ENCODE peak calls at places on chromosomes 16 and 17, in five cellular contexts. Y, K, L, T and P are unnamed samples.

GRCh38 chr17:12853921-12854320 is 64.6 kb downstream of the ARHGAP44 start:
- DNase-seq in T (no peak), Y (no peak), K (no peak), L (no peak), P (no peak)

GRCh38 chr17:81386141-81386645 is 9.1 kb upstream of the BAHCC1 start:
- DNase-seq in L (no peak), K (no peak), Y (no peak), T (no peak), P (no peak)

GRCh38 chr17:50421308-50422031 is 4.5 kb upstream of the ACSF2 start:
- DNase-seq in K (no peak), Y (no peak), L (no peak), T (no peak), P (no peak)

GRCh38 chr17:32126325-32126724 is 16.0 kb upstream of the RHOT1 start:
- DNase-seq in T (no peak), K (no peak), L (no peak), Y (no peak), P (no peak)

GRCh38 chr16:81517630-81518438 is 73.2 kb downstream of the CMIP start:
- DNase-seq in Y (no peak), L (no peak), T (no peak), K (no peak), P (no peak)

GRCh38 chr17:31294839-31295488 is 2.1 kb downstream of the OMG start:
- DNase-seq in Y (no peak), L (no peak), K (no peak), T (no peak), P (no peak)

GRCh38 chr17:57605734-57606105 is 139.4 kb downstream of the CCDC182 start:
- DNase-seq in K (no peak), T (no peak), Y (no peak), L (no peak), P (no peak)

GRCh38 chr16:78659216-78659615 is 559.8 kb downstream of the WWOX start:
- DNase-seq in Y (no peak), L (no peak), K (no peak), T (no peak), P (no peak)

GRCh38 chr17:5047446-5047845 is 12.2 kb upstream of the SLC52A1 start:
- DNase-seq in K (no peak), L (no peak), Y (no peak), T (no peak), P (no peak)

GRCh38 chr17:35432176-35433074 is at the start of gene SLFN12:
- DNase-seq in L (no peak), T (no peak), K (peak), Y (peak), P (no peak)

GRCh38 chr16:21568502-21569189 is 30.7 kb upstream of the METTL9 start:
- DNase-seq in L (no peak), Y (no peak), T (no peak), K (no peak), P (no peak)

GRCh38 chr16:57159447-57159846 is 26.4 kb downstream of the PSME3IP1 start:
- DNase-seq in T (peak), L (no peak), K (no peak), Y (no peak), P (no peak)

GRCh38 chr17:13702266-13702665 is 100.5 kb upstream of the HS3ST3A1 start:
- DNase-seq in K (no peak), T (no peak), Y (no peak), L (no peak), P (no peak)

GRCh38 chr17:72390675-72391501 is 270.1 kb downstream of the SOX9 start:
- DNase-seq in T (no peak), L (no peak), Y (no peak), K (no peak), P (no peak)

GRCh38 chr17:29789186-29790170 is 140.6 kb downstream of the SSH2 start:
- DNase-seq in T (no peak), L (no peak), K (no peak), Y (no peak), P (no peak)

GRCh38 chr17:29788045-29788444 is 142.0 kb downstream of the SSH2 start:
- DNase-seq in K (no peak), L (no peak), Y (no peak), T (no peak), P (no peak)

GRCh38 chr17:29793501-29793900 is 136.5 kb downstream of the SSH2 start:
- DNase-seq in Y (no peak), K (no peak), T (no peak), L (no peak), P (no peak)

GRCh38 chr17:29796652-29797051 is 133.4 kb downstream of the SSH2 start:
- DNase-seq in Y (no peak), K (no peak), T (no peak), L (no peak), P (no peak)

DNA sequence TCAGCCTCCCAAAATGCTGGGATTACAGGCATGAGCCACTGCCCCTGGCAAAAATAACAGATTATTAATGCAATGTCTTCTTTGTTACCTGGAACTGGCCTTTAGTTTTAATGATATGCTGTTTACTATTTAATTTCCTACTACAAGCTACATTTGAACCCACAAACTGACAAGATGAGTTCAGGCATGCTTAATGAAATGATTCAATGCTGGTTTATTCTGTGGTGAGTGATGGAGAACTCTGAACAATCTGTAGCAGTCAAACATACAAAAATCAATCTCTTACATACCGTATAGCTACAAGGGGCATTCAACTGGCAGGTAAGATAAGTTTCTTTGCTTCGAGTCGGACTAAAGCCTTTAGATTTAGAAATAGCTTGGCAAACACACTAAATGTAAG is 138.7 kb downstream of the SSH2 start:
- DNase-seq in Y (no peak), L (no peak), K (no peak), T (no peak), P (no peak)
- TF ChIP-seq SUZ12 in Y (no peak), L (no peak), K (no peak), T (no peak), P (no peak)

DNA sequence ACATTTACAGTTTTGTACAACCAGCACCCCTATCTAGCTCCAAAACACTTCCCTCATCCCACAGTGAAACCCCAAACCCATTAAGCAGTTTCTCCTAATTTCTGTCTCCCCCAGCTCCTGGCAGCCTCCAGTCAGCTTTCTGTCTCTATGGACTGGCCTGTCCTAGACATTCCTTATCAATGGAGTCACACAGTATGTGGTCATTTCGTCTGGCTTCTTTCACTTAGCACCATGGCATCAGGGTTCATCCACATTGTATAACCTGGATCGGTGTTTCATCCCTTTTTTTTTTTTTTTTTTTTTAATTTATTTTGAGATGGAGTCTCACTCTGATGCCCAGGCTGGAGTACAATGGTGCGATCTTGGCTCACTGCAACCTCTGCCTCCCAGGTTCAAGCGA is 68.5 kb downstream of the ZDHHC7 start:
- DNase-seq in L (no peak), Y (no peak), T (no peak), K (no peak), P (no peak)
- TF ChIP-seq SUZ12 in L (no peak), Y (no peak), T (no peak), K (no peak), P (no peak)

GRCh38 chr16:72588554-72588953 is 416.6 kb upstream of the PMFBP1 start:
- DNase-seq in L (no peak), K (no peak), T (no peak), Y (no peak), P (no peak)
- TF ChIP-seq SUZ12 in L (no peak), K (no peak), T (no peak), Y (no peak), P (no peak)

DNA sequence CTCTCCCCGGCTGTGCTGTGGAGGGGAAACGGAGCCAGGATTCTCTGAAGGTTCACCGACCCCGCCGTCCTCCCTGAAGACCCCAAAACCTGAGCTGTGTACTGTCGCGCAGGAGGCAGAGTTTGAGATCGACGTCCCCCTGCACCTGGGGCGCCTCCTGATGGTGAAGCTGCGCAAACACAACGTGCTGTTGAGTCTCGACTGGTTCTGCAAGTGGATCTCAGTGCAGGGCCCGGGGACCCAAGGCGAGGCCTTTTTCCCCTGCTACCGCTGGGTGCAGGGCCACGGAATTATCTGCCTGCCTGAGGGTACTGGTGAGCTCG is 62.6 kb upstream of the TEKT1 start:
- DNase-seq in T (no peak), Y (no peak), L (no peak), K (peak), P (no peak)
- TF ChIP-seq SUZ12 in T (no peak), Y (no peak), L (no peak), K (no peak), P (no peak)

GRCh38 chr16:53839150-53839549 is 135.2 kb downstream of the FTO start:
- DNase-seq in T (no peak), L (no peak), Y (no peak), K (no peak), P (no peak)
- TF ChIP-seq SUZ12 in T (no peak), L (no peak), Y (no peak), K (no peak), P (no peak)